ENCODE peak calls at places on chromosomes 4 and X, in eight cellular contexts. J, O, V, S, Q, A, X and D are unnamed samples.

GRCh38 chrX:72182924-72183323 is 1.4 kb downstream of the PIN4 start:
- DNase-seq in O (no peak), Q (no peak), V (no peak), X (no peak), J (no peak), A (no peak), S (no peak), D (no peak)

GRCh38 chr4:51960486-51960885 is 59.7 kb downstream of the LRRC66 start:
- DNase-seq in O (no peak), Q (peak; percentile 22), A (no peak), V (no peak), S (no peak), J (no peak), X (no peak), D (no peak)

GRCh38 chr4:28267166-28267565 is 1406.5 kb downstream of the STIM2 start:
- DNase-seq in A (no peak), J (no peak), S (no peak), Q (no peak), V (no peak), X (no peak), O (no peak), D (no peak)

GRCh38 chr4:184100297-184100885 is 117.3 kb downstream of the ENPP6 start:
- DNase-seq in Q (peak; percentile 31), V (peak; percentile 58), O (no peak), J (no peak), S (no peak), A (no peak), X (peak; percentile 93), D (no peak)

GRCh38 chr4:28073860-28074555 is 1213.4 kb downstream of the STIM2 start:
- DNase-seq in O (no peak), J (no peak), Q (no peak), X (no peak), V (no peak), A (no peak), S (no peak), D (no peak)

GRCh38 chr4:168656055-168656660 is 159.3 kb downstream of the PALLD start:
- DNase-seq in S (no peak), Q (no peak), O (no peak), V (no peak), A (no peak), X (no peak), J (no peak), D (no peak)

GRCh38 chr4:48254381-48255072 is 15.1 kb downstream of the TEC start:
- DNase-seq in X (no peak), J (no peak), Q (no peak), O (peak; percentile 53), V (peak; percentile 70), S (no peak), A (no peak), D (no peak)

GRCh38 chr4:166675411-166675810 is 558.9 kb downstream of the SPOCK3 start:
- DNase-seq in O (no peak), J (no peak), Q (no peak), V (no peak), S (no peak), A (no peak), X (no peak), D (no peak)

GRCh38 chrX:48540015-48540350 is 469 bp downstream of the TBC1D25 start:
- DNase-seq in X (peak; percentile 71), S (peak; percentile 50), J (peak; percentile 34), Q (peak; percentile 61), A (no peak), O (peak; percentile 64), V (peak; percentile 43), D (no peak)

GRCh38 chr4:167032876-167033275 is 201.4 kb downstream of the SPOCK3 start:
- DNase-seq in S (peak; percentile 69), V (no peak), O (no peak), X (no peak), J (no peak), A (no peak), Q (no peak), D (no peak)

GRCh38 chr4:66279084-66279483 is 608.8 kb upstream of the EPHA5 start:
- DNase-seq in S (no peak), O (no peak), X (no peak), J (no peak), V (no peak), Q (no peak), A (no peak), D (no peak)

GRCh38 chrX:34810364-34810763 is 132.2 kb upstream of the FAM47B start:
- DNase-seq in Q (no peak), O (no peak), S (peak; percentile 1), X (no peak), V (no peak), J (no peak), A (no peak), D (no peak)

GRCh38 chr4:151169223-151169622 is 69.8 kb downstream of the RPS3A start:
- DNase-seq in Q (peak; percentile 62), S (no peak), V (peak; percentile 31), X (peak; percentile 90), O (peak; percentile 37), J (no peak), A (no peak), D (peak; percentile 93)

GRCh38 chrX:134634691-134635090 is 23.6 kb downstream of the PLAC1 start:
- DNase-seq in X (no peak), J (no peak), O (no peak), V (no peak), S (no peak), Q (no peak), A (no peak), D (no peak)

GRCh38 chrX:41889317-41890025 is 33.9 kb downstream of the CASK start:
- DNase-seq in V (no peak), O (no peak), J (no peak), A (no peak), Q (no peak), S (peak; percentile 18), X (no peak), D (no peak)

GRCh38 chrX:16981980-16982379 is 35.5 kb downstream of the REPS2 start:
- DNase-seq in S (no peak), J (no peak), A (no peak), X (no peak), Q (no peak), O (no peak), V (no peak), D (no peak)

GRCh38 chr4:60314367-60314766 is 885.8 kb upstream of the ADGRL3 start:
- DNase-seq in J (no peak), Q (no peak), O (no peak), X (no peak), S (no peak), V (no peak), A (no peak), D (no peak)

GRCh38 chrX:72347366-72347765 is 41.7 kb upstream of the CITED1 start:
- DNase-seq in V (no peak), Q (no peak), O (no peak), A (no peak), X (no peak), S (no peak), J (no peak), D (no peak)

GRCh38 chr4:177005801-177006230 is 213.1 kb upstream of the VEGFC start:
- DNase-seq in V (no peak), J (no peak), X (no peak), A (no peak), S (peak; percentile 41), O (no peak), Q (no peak), D (no peak)

GRCh38 chr4:82898322-82899243 is 2.0 kb upstream of the THAP9 start:
- DNase-seq in S (peak; percentile 83), V (peak; percentile 41), O (peak; percentile 27), J (no peak), X (no peak), Q (no peak), A (no peak), D (no peak)

GRCh38 chrX:68838571-68838910 is 9.7 kb downstream of the EFNB1 start:
- DNase-seq in O (no peak), V (no peak), Q (no peak), S (no peak), J (no peak), X (no peak), A (no peak), D (no peak)

DNA sequence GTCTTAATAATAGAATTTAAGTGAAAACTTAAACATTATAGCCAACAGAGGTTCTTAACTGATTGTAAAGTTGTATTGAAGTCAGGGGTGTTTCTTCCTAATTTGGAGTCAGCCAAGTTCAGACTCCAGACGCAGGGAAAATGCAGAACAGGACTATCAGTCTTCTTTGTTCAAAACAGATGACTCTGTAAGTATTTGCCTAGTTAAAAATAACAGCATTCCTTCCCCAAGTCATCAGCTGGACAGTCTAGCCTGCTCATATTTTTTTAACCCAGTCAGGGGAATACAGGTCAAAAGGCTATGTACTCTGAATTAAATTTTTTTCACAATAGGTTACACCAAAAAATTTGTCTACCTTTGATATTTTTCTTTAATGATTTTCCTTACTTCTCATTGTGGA is 73.8 kb upstream of the DCLK2 start:
- DNase-seq in S (peak; percentile 80), O (no peak), J (no peak), X (no peak), Q (no peak), A (no peak), V (no peak), D (no peak)
- TF ChIP-seq POLR2AphosphoS5 in S (no peak), O (no peak), J (no peak), X (no peak), Q (peak; percentile 31), A (no peak), V (no peak), D (no peak)

GRCh38 chr4:7854211-7854610 is 85.5 kb downstream of the AFAP1 start:
- DNase-seq in J (no peak), X (no peak), Q (no peak), S (no peak), O (no peak), A (no peak), V (no peak), D (no peak)
- TF ChIP-seq CTCF in J (no peak), X (no peak), Q (no peak), S (no peak), O (no peak), A (no peak), V (no peak), D (no peak)

GRCh38 chr4:2261853-2262144 is at the start of gene MXD4:
- DNase-seq in O (no peak), A (no peak), Q (no peak), V (no peak), S (no peak), X (no peak), J (no peak), D (no peak)
- TF ChIP-seq POLR2AphosphoS5 in O (no peak), A (no peak), Q (peak; percentile 75), V (no peak), S (no peak), X (no peak), J (no peak), D (no peak)

GRCh38 chr4:56656346-56656643 is 24.8 kb downstream of the HOPX start:
- DNase-seq in X (peak; percentile 63), A (no peak), Q (peak; percentile 49), J (peak; percentile 6), V (peak; percentile 36), O (peak; percentile 34), S (peak; percentile 11), D (no peak)
- TF ChIP-seq CTCF in X (peak; percentile 30), A (no peak), Q (peak; percentile 17), J (no peak), V (no peak), O (peak; percentile 3), S (no peak), D (no peak)

GRCh38 chr4:152540293-152540674 is 4.4 kb upstream of the FBXW7 start:
- DNase-seq in A (no peak), O (no peak), J (no peak), S (no peak), Q (no peak), X (no peak), V (no peak), D (no peak)
- TF ChIP-seq POLR2AphosphoS5 in A (no peak), O (no peak), J (no peak), S (no peak), Q (no peak), X (no peak), V (no peak), D (no peak)

GRCh38 chrX:119672252-119672825 is 20.6 kb downstream of the SEPTIN6 start:
- DNase-seq in A (no peak), O (no peak), V (no peak), X (peak; percentile 40), J (no peak), S (no peak), Q (no peak), D (no peak)
- TF ChIP-seq CTCF in A (no peak), O (no peak), V (no peak), X (no peak), J (no peak), S (no peak), Q (no peak), D (no peak)